ENCODE peak calls at places on chromosomes 1 and 21, in ten cellular contexts. One of them, this sample, is unnamed.

GRCh38 chr21:27564684-27565280 is 597.9 kb upstream of the ADAMTS5 start:
- DNase-seq in coronary artery: no peak
- DNase-seq in fibroblast of lung: peak; percentile 40
- DNase-seq in right atrium auricular region: no peak
- DNase-seq in activated CD4-positive, alpha-beta T cell treated with anti-CD3 and anti-CD28 coated beads for 1 hour: no peak
- DNase-seq in Caki2: peak; percentile 53
- DNase-seq in stomach: peak; percentile 40
- DNase-seq in neural crest cell: peak; percentile 25
- DNase-seq in A172: peak; percentile 51
- DNase-seq in HTR-8/SVneo: peak; percentile 33
- DNase-seq in this sample: peak; percentile 27

GRCh38 chr1:171754381-171754705 is 12.5 kb upstream of the VAMP4 start:
- DNase-seq in coronary artery: no peak
- DNase-seq in right atrium auricular region: no peak
- DNase-seq in A172: peak; percentile 14
- DNase-seq in neural crest cell: no peak
- DNase-seq in activated CD4-positive, alpha-beta T cell treated with anti-CD3 and anti-CD28 coated beads for 1 hour: no peak
- DNase-seq in stomach: no peak
- DNase-seq in HTR-8/SVneo: no peak
- DNase-seq in Caki2: no peak
- DNase-seq in fibroblast of lung: peak; percentile 60
- DNase-seq in this sample: peak; percentile 12

GRCh38 chr21:28834335-28835238 is 158.1 kb downstream of the LTN1 start:
- DNase-seq in right atrium auricular region: no peak
- DNase-seq in activated CD4-positive, alpha-beta T cell treated with anti-CD3 and anti-CD28 coated beads for 1 hour: no peak
- DNase-seq in fibroblast of lung: no peak
- DNase-seq in HTR-8/SVneo: no peak
- DNase-seq in coronary artery: no peak
- DNase-seq in A172: no peak
- DNase-seq in stomach: no peak
- DNase-seq in Caki2: no peak
- DNase-seq in neural crest cell: no peak
- DNase-seq in this sample: no peak

GRCh38 chr1:80966266-80966665 is 834.5 kb upstream of the ADGRL2 start:
- DNase-seq in Caki2: no peak
- DNase-seq in activated CD4-positive, alpha-beta T cell treated with anti-CD3 and anti-CD28 coated beads for 1 hour: no peak
- DNase-seq in neural crest cell: no peak
- DNase-seq in HTR-8/SVneo: no peak
- DNase-seq in coronary artery: no peak
- DNase-seq in A172: no peak
- DNase-seq in right atrium auricular region: no peak
- DNase-seq in fibroblast of lung: no peak
- DNase-seq in stomach: no peak
- DNase-seq in this sample: no peak

GRCh38 chr1:244863491-244864252 is 671 bp downstream of the HNRNPU start:
- DNase-seq in fibroblast of lung: no peak
- DNase-seq in stomach: peak; percentile 40
- DNase-seq in coronary artery: peak; percentile 78
- DNase-seq in Caki2: no peak
- DNase-seq in HTR-8/SVneo: no peak
- DNase-seq in right atrium auricular region: no peak
- DNase-seq in activated CD4-positive, alpha-beta T cell treated with anti-CD3 and anti-CD28 coated beads for 1 hour: no peak
- DNase-seq in neural crest cell: no peak
- DNase-seq in A172: no peak
- DNase-seq in this sample: no peak

GRCh38 chr1:73161418-73161817 is 879.1 kb upstream of the NEGR1 start:
- DNase-seq in HTR-8/SVneo: no peak
- DNase-seq in right atrium auricular region: no peak
- DNase-seq in A172: no peak
- DNase-seq in coronary artery: no peak
- DNase-seq in activated CD4-positive, alpha-beta T cell treated with anti-CD3 and anti-CD28 coated beads for 1 hour: no peak
- DNase-seq in neural crest cell: no peak
- DNase-seq in Caki2: no peak
- DNase-seq in stomach: no peak
- DNase-seq in fibroblast of lung: peak; percentile 0
- DNase-seq in this sample: no peak

GRCh38 chr1:225765982-225766674 is 11.5 kb upstream of the SRP9 start:
- DNase-seq in neural crest cell: no peak
- DNase-seq in right atrium auricular region: no peak
- DNase-seq in HTR-8/SVneo: no peak
- DNase-seq in A172: no peak
- DNase-seq in coronary artery: peak; percentile 7
- DNase-seq in Caki2: no peak
- DNase-seq in activated CD4-positive, alpha-beta T cell treated with anti-CD3 and anti-CD28 coated beads for 1 hour: no peak
- DNase-seq in fibroblast of lung: no peak
- DNase-seq in stomach: peak; percentile 30
- DNase-seq in this sample: no peak

GRCh38 chr21:46079357-46080170 is 18.3 kb upstream of the COL6A2 start:
- DNase-seq in activated CD4-positive, alpha-beta T cell treated with anti-CD3 and anti-CD28 coated beads for 1 hour: peak; percentile 2
- DNase-seq in Caki2: no peak
- DNase-seq in HTR-8/SVneo: no peak
- DNase-seq in stomach: peak; percentile 24
- DNase-seq in fibroblast of lung: peak; percentile 87
- DNase-seq in right atrium auricular region: peak; percentile 64
- DNase-seq in A172: peak; percentile 29
- DNase-seq in coronary artery: no peak
- DNase-seq in neural crest cell: no peak
- DNase-seq in this sample: no peak

GRCh38 chr1:204319462-204319861 is 40.3 kb downstream of the PLEKHA6 start:
- DNase-seq in Caki2: peak; percentile 79
- DNase-seq in stomach: peak; percentile 39
- DNase-seq in fibroblast of lung: peak; percentile 90
- DNase-seq in A172: peak; percentile 88
- DNase-seq in coronary artery: no peak
- DNase-seq in HTR-8/SVneo: peak; percentile 78
- DNase-seq in activated CD4-positive, alpha-beta T cell treated with anti-CD3 and anti-CD28 coated beads for 1 hour: no peak
- DNase-seq in neural crest cell: no peak
- DNase-seq in right atrium auricular region: no peak
- DNase-seq in this sample: no peak

GRCh38 chr1:160416369-160416768 is 16.0 kb downstream of the VANGL2 start:
- DNase-seq in HTR-8/SVneo: peak; percentile 42
- DNase-seq in Caki2: peak; percentile 32
- DNase-seq in A172: peak; percentile 60
- DNase-seq in activated CD4-positive, alpha-beta T cell treated with anti-CD3 and anti-CD28 coated beads for 1 hour: no peak
- DNase-seq in coronary artery: no peak
- DNase-seq in neural crest cell: no peak
- DNase-seq in fibroblast of lung: peak; percentile 43
- DNase-seq in right atrium auricular region: no peak
- DNase-seq in stomach: no peak
- DNase-seq in this sample: peak; percentile 57

This sample was measured in KBM-7.